ENCODE peak calls at places on chromosomes 4 and X, in four cellular contexts. One of them, this sample, is unnamed.

GRCh38 chr4:73984736-73985527 is 3.1 kb downstream of the PPBP start:
- DNase-seq in occipital lobe: no peak
- DNase-seq in stimulated activated CD4-positive, alpha-beta T cell treated with anti-CD3 and anti-CD28 coated beads, Interleukin-2, amount 100 ng/mL, for 24 hours: no peak
- DNase-seq in IMR-90: peak; percentile 70
- DNase-seq in this sample: no peak

GRCh38 chr4:78584863-78585576 is 33.5 kb downstream of the ANXA3 start:
- DNase-seq in stimulated activated CD4-positive, alpha-beta T cell treated with anti-CD3 and anti-CD28 coated beads, Interleukin-2, amount 100 ng/mL, for 24 hours: no peak
- DNase-seq in IMR-90: peak; percentile 57
- DNase-seq in occipital lobe: no peak
- DNase-seq in this sample: no peak

GRCh38 chrX:106039920-106040319 is 1.4 kb upstream of the SERPINA7 start:
- DNase-seq in stimulated activated CD4-positive, alpha-beta T cell treated with anti-CD3 and anti-CD28 coated beads, Interleukin-2, amount 100 ng/mL, for 24 hours: no peak
- DNase-seq in IMR-90: no peak
- DNase-seq in occipital lobe: no peak
- DNase-seq in this sample: no peak

GRCh38 chrX:80807606-80808159 is 2.0 kb downstream of the BRWD3 start:
- DNase-seq in stimulated activated CD4-positive, alpha-beta T cell treated with anti-CD3 and anti-CD28 coated beads, Interleukin-2, amount 100 ng/mL, for 24 hours: no peak
- DNase-seq in IMR-90: no peak
- DNase-seq in occipital lobe: no peak
- DNase-seq in this sample: no peak

GRCh38 chrX:12702509-12703091 is 88.6 kb upstream of the PRPS2 start:
- DNase-seq in IMR-90: no peak
- DNase-seq in stimulated activated CD4-positive, alpha-beta T cell treated with anti-CD3 and anti-CD28 coated beads, Interleukin-2, amount 100 ng/mL, for 24 hours: peak; percentile 15
- DNase-seq in occipital lobe: no peak
- DNase-seq in this sample: no peak

GRCh38 chr4:38800956-38801450 is 3.6 kb downstream of the TLR1 start:
- DNase-seq in stimulated activated CD4-positive, alpha-beta T cell treated with anti-CD3 and anti-CD28 coated beads, Interleukin-2, amount 100 ng/mL, for 24 hours: no peak
- DNase-seq in occipital lobe: no peak
- DNase-seq in IMR-90: no peak
- DNase-seq in this sample: no peak

GRCh38 chr4:183099537-183100297 is 660 bp downstream of the WWC2 start:
- DNase-seq in stimulated activated CD4-positive, alpha-beta T cell treated with anti-CD3 and anti-CD28 coated beads, Interleukin-2, amount 100 ng/mL, for 24 hours: peak; percentile 20
- DNase-seq in IMR-90: no peak
- DNase-seq in occipital lobe: no peak
- DNase-seq in this sample: no peak

GRCh38 chrX:3811331-3812311 is 98.2 kb upstream of the PRKX start:
- DNase-seq in stimulated activated CD4-positive, alpha-beta T cell treated with anti-CD3 and anti-CD28 coated beads, Interleukin-2, amount 100 ng/mL, for 24 hours: peak; percentile 29
- DNase-seq in occipital lobe: no peak
- DNase-seq in IMR-90: peak; percentile 58
- DNase-seq in this sample: peak; percentile 48

GRCh38 chrX:69028006-69028760 is 137.1 kb downstream of the PJA1 start:
- DNase-seq in stimulated activated CD4-positive, alpha-beta T cell treated with anti-CD3 and anti-CD28 coated beads, Interleukin-2, amount 100 ng/mL, for 24 hours: no peak
- DNase-seq in occipital lobe: no peak
- DNase-seq in IMR-90: no peak
- DNase-seq in this sample: no peak

GRCh38 chrX:108091266-108091877 is at the start of the genes ATG4A and PSMD10:
- DNase-seq in IMR-90: peak; percentile 93
- DNase-seq in occipital lobe: peak; percentile 92
- DNase-seq in stimulated activated CD4-positive, alpha-beta T cell treated with anti-CD3 and anti-CD28 coated beads, Interleukin-2, amount 100 ng/mL, for 24 hours: peak; percentile 86
- DNase-seq in this sample: peak; percentile 78

This sample was measured in dorsolateral prefrontal cortex.